ENCODE peak calls at places on chromosomes 12 and 14, in four cellular contexts. S is ovary, V is prostate gland, Y is IMR-90. A is an unnamed sample.

GRCh38 chr12:75954076-75954475 is 77.5 kb downstream of the PHLDA1 start:
- DNase-seq in Y (peak; percentile 97), V (no peak), S (no peak), A (no peak)

GRCh38 chr12:132474237-132474741 is 15.7 kb upstream of the FBRSL1 start:
- DNase-seq in S (no peak), Y (no peak), V (no peak), A (no peak)

GRCh38 chr14:101121399-101122113 is 218.0 kb upstream of the RTL1 start:
- DNase-seq in Y (no peak), S (no peak), V (peak; percentile 3), A (peak; percentile 89)

GRCh38 chr14:77988966-77989365 is 181.2 kb upstream of the NRXN3 start:
- DNase-seq in Y (peak; percentile 48), S (no peak), V (no peak), A (no peak)

GRCh38 chr14:38951451-38951850 is 151.6 kb downstream of the SEC23A start:
- DNase-seq in V (no peak), S (no peak), Y (peak; percentile 38), A (no peak)

GRCh38 chr12:34406996-34407300 is 384.7 kb downstream of the ALG10 start:
- DNase-seq in V (no peak), Y (no peak), S (peak; percentile 8), A (no peak)

GRCh38 chr12:90909069-90909676 is 45.8 kb downstream of the CCER1 start:
- DNase-seq in S (no peak), Y (peak; percentile 67), V (no peak), A (no peak)

GRCh38 chr12:16348435-16349131 is 1.1 kb downstream of the MGST1 start:
- DNase-seq in S (no peak), Y (peak; percentile 19), V (no peak), A (no peak)

GRCh38 chr12:128771681-128772080 is 52.1 kb downstream of the SLC15A4 start:
- DNase-seq in S (no peak), Y (peak; percentile 4), V (no peak), A (no peak)

DNA sequence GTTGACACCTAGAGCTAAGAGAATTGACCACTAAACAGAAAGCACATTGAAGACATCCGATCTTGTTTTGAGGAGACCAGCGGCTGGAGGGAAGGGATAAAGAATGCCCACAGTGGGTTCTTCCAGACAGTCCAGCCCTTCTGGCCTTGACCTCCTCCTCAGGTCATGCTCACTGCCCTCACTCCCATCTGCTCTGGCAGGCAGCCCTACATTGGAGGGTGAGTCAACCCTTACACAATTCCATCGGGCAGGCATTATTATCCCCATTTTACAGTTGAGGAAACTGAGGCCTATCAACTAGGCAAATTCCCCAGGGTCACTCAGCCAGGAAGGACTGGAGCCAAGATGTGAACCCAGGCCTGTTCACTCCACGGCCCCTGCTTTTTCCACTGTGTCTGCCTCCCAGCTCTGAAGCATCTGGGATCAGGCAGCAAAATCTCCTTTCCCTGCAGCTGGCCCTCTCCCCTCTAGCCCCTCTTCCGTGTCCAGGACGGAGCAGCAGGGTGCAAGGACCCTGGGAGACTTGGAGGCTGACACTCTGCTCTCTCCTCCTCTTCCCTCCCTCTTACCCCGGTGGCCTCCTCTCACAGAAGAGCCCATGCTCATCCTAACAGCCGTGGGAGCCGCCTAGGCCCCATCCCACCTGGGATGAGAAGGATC is 5.3 kb downstream of the SCNN1A start:
- DNase-seq in Y (no peak), V (no peak), S (peak; percentile 40), A (peak; percentile 80)
- H3K4me3 ChIP-seq in Y (no peak overlapping the region), V (no peak overlapping the region), S (no peak overlapping the region), A (no peak overlapping the region)

GRCh38 chr12:53045646-53046045 is 4.2 kb upstream of the TNS2 start:
- DNase-seq in S (peak; percentile 64), Y (no peak), V (no peak), A (no peak)

GRCh38 chr12:53044052-53044581 is 5.7 kb upstream of the TNS2 start:
- DNase-seq in V (no peak), Y (no peak), S (peak; percentile 40), A (no peak)

GRCh38 chr12:53044896-53045571 is 4.8 kb upstream of the TNS2 start:
- DNase-seq in Y (no peak), S (peak; percentile 30), V (no peak), A (no peak)

GRCh38 chr12:53039851-53040250 is 10.0 kb upstream of the TNS2 start:
- DNase-seq in Y (no peak), V (no peak), S (no peak), A (no peak)

GRCh38 chr12:53042607-53043454 is 7.0 kb upstream of the TNS2 start:
- DNase-seq in Y (no peak), S (peak; percentile 11), V (no peak), A (no peak)
- TF ChIP-seq POLR2A in Y (no peak), S (no peak), V (no peak), A (no peak)

DNA sequence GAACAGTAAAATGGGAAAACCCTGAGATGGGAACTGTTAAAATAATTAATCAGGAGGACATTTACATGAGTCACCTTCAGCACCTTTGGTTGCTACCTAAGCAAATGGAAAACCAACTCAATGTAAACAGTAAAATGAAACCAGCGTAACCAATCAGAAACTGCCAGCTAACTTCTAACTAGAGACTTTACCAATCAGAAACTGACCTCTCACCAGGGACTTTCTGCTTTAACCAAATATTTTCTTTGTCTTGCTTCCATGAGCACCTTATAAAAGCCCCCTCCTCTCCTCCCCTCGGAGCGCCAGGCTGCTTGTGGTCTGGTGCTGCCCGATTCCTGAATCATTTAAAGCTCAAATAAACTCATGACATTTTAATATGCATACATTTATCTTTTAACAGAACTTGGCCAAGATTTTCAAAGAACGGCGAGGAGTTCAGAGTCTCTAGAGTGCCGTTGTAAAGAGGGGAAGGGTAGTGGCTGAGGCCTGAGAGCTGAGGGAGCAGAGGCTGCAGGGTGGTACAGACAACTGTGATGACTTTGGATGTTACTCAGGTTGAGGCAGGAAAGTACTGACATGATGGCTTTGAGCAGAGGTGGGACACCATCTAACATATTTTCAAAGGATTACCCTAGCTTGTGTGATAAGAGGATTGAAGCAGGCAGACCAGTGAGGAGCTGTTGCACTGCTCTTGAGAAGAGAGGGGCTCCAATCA is 183.6 kb downstream of the CRADD start:
- DNase-seq in V (no peak), Y (no peak), S (no peak), A (no peak)
- H3K27ac ChIP-seq in V (no peak overlapping the region), Y (no peak overlapping the region), S (no peak overlapping the region), A (no peak overlapping the region)

GRCh38 chr14:99744199-99744872 is 48.9 kb upstream of the EML1 start:
- DNase-seq in Y (peak; percentile 67), V (no peak), S (no peak), A (no peak)

GRCh38 chr14:99747167-99747566 is 46.0 kb upstream of the EML1 start:
- DNase-seq in S (no peak), Y (no peak), V (no peak), A (no peak)

GRCh38 chr14:99747582-99748330 is 45.5 kb upstream of the EML1 start:
- DNase-seq in V (no peak), S (no peak), Y (no peak), A (no peak)

GRCh38 chr14:99744873-99745224 is 48.4 kb upstream of the EML1 start:
- DNase-seq in S (no peak), Y (no peak), V (no peak), A (no peak)

DNA sequence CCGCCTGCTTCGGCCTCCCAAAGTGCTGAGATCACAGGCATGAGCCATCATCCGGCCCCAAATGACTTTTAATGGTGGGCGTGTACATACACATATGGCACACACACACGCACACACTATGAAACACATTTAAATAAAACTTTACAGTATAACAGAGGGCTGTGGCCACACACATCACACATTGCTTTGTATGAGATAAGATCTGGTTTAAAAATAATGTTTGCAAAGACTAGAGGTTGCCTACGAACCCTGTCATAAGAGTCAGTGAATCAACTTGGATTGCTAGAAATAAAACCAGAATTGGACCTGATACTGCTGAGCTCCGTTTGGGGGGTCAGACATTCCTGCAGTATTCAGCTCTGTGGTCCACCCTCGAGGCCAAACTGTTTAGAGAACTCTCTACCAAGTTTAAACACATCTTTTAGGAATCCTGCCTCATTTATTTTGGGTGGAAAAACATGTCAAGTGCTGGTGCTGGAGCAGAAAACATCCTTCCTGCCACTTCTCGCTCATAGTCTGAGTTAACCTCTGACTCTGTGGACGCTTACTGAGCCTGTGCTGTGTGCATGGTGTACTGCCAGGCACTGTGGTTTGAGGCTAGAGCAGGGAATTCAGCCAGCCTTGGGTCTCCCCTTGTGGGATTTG is 47.8 kb upstream of the EML1 start:
- DNase-seq in V (no peak), S (no peak), Y (peak; percentile 93), A (no peak)
- H3K4me3 ChIP-seq in V (no peak overlapping the region), S (no peak overlapping the region), Y (no peak overlapping the region), A (no peak overlapping the region)

GRCh38 chr12:39227218-39227617 is 215.7 kb downstream of the KIF21A start:
- DNase-seq in S (no peak), Y (no peak), V (no peak), A (no peak)
- TF ChIP-seq POLR2A in S (no peak), Y (no peak), V (no peak), A (no peak)

GRCh38 chr14:85535916-85536834 is 6.2 kb downstream of the FLRT2 start:
- DNase-seq in S (peak; percentile 54), V (no peak), Y (peak; percentile 79), A (no peak)
- H3K27ac ChIP-seq in S (no peak overlapping the region), V (peak overlapping the region; percentile 28), Y (peak overlapping the region; percentile 51), A (peak overlapping the region; percentile 81)

GRCh38 chr12:9869307-9870161 is at the start of gene CLEC2B:
- DNase-seq in Y (peak; percentile 85), V (no peak), S (peak; percentile 37), A (no peak)
- H3K4me3 ChIP-seq in Y (peak within 1 kb of the TSS; percentile 69), V (peak within 1 kb of the TSS; percentile 33), S (peak within 1 kb of the TSS; percentile 43), A (peak within 1 kb of the TSS; percentile 44)

GRCh38 chr14:24145700-24146621 is at the start of gene PSME2:
- DNase-seq in S (no peak), V (no peak), Y (peak; percentile 80), A (no peak)
- TF ChIP-seq POLR2A in S (no peak), V (peak; percentile 51), Y (peak; percentile 66), A (no peak)

GRCh38 chr12:857611-858010 is 91.9 kb downstream of the RAD52 start:
- DNase-seq in V (no peak), S (no peak), Y (peak; percentile 82), A (no peak)
- H3K27ac ChIP-seq in V (no peak overlapping the region), S (no peak overlapping the region), Y (peak overlapping the region; percentile 6), A (peak overlapping the region; percentile 60)

A was measured in vagina.